ENCODE peak calls at places on chromosomes 2 and 18, in four cellular contexts. H is NCI-H1092 treated with DMSO at 0.1 percent for 48 hours; F is GM03348; Q is effector memory CD4-positive, alpha-beta T cell. P is an unnamed sample.

GRCh38 chr2:240591226-240591625 is 4.7 kb downstream of the CAPN10 start:
- DNase-seq in H (no peak), Q (no peak), F (no peak), P (no peak)

GRCh38 chr2:230906471-230907230 is 18.4 kb downstream of the GPR55 start:
- DNase-seq in H (no peak), Q (no peak), F (no peak), P (no peak)

GRCh38 chr2:165450141-165450540 is 19.4 kb upstream of the CSRNP3 start:
- DNase-seq in Q (no peak), F (no peak), H (no peak), P (no peak)

GRCh38 chr2:211351998-211352397 is 795.6 kb downstream of the CPS1 start:
- DNase-seq in F (no peak), H (peak; percentile 2), Q (no peak), P (no peak)

GRCh38 chr2:159126653-159127052 is 158.2 kb downstream of the TANC1 start:
- DNase-seq in H (no peak), F (peak; percentile 74), Q (no peak), P (no peak)

GRCh38 chr2:203238329-203238710 is 498 bp upstream of the CYP20A1 start:
- DNase-seq in F (no peak), H (no peak), Q (no peak), P (no peak)

GRCh38 chr2:44291281-44292248 is 16.3 kb downstream of the SLC3A1 start:
- DNase-seq in F (peak; percentile 72), H (peak; percentile 78), Q (no peak), P (peak; percentile 97)

GRCh38 chr2:8049851-8050571 is 631.8 kb upstream of the ID2 start:
- DNase-seq in F (no peak), H (no peak), Q (no peak), P (no peak)

GRCh38 chr18:3060667-3061580 is 48.0 kb upstream of the LPIN2 start:
- DNase-seq in H (no peak), Q (peak; percentile 30), F (no peak), P (no peak)

GRCh38 chr2:7930800-7931635 is 750.8 kb upstream of the ID2 start:
- DNase-seq in F (peak; percentile 7), Q (no peak), H (no peak), P (no peak)

GRCh38 chr2:71786291-71787107 is 333.1 kb downstream of the DYSF start:
- DNase-seq in F (no peak), H (no peak), Q (no peak), P (no peak)

GRCh38 chr2:134120718-134121630 is 132.9 kb upstream of the MGAT5 start:
- DNase-seq in F (peak; percentile 91), Q (peak; percentile 49), H (peak; percentile 7), P (peak; percentile 47)

GRCh38 chr2:43605079-43605655 is 9.3 kb upstream of the THADA start:
- DNase-seq in F (peak; percentile 69), H (peak; percentile 50), Q (no peak), P (peak; percentile 56)

GRCh38 chr2:175366814-175367213 is 185.3 kb upstream of the ATP5MC3 start:
- DNase-seq in Q (no peak), F (peak; percentile 65), H (peak; percentile 68), P (peak; percentile 40)

GRCh38 chr2:195049372-195050031 is 607.5 kb upstream of the SLC39A10 start:
- DNase-seq in Q (no peak), F (no peak), H (no peak), P (no peak)

GRCh38 chr2:36433311-36434217 is 78.0 kb downstream of the CRIM1 start:
- DNase-seq in F (peak; percentile 57), H (no peak), Q (no peak), P (no peak)

GRCh38 chr2:167776359-167776758 is 471.0 kb downstream of the STK39 start:
- DNase-seq in F (no peak), Q (no peak), H (no peak), P (no peak)

GRCh38 chr2:195414479-195414878 is 242.5 kb upstream of the SLC39A10 start:
- DNase-seq in Q (no peak), H (peak; percentile 59), F (no peak), P (no peak)

GRCh38 chr18:67300498-67300897 is 216.0 kb downstream of the DSEL start:
- DNase-seq in Q (no peak), F (no peak), H (no peak), P (no peak)

GRCh38 chr2:236180831-236181453 is 12.8 kb upstream of the GBX2 start:
- DNase-seq in H (peak; percentile 42), F (peak; percentile 82), Q (no peak), P (no peak)

GRCh38 chr2:238995634-238996033 is 147.7 kb downstream of the TWIST2 start:
- DNase-seq in F (no peak), H (no peak), Q (no peak), P (no peak)

GRCh38 chr2:12227941-12228608 is 481.6 kb downstream of the LPIN1 start:
- DNase-seq in H (no peak), Q (no peak), F (peak; percentile 36), P (no peak)

P was measured in Caco-2.